ENCODE peak calls at places on chromosomes 1 and 21, in five cellular contexts. U is AG10803, V is uterus, Q is cardiac fibroblast, O is tibial artery. C is an unnamed sample.

GRCh38 chr1:94254073-94254810 is 16.9 kb upstream of the ARHGAP29 start:
- DNase-seq in U (peak), V (no peak), Q (no peak), O (no peak), C (peak)

GRCh38 chr1:158246650-158247049 is 7.6 kb upstream of the CD1A start:
- DNase-seq in U (no peak), V (no peak), Q (peak), O (no peak), C (peak)

GRCh38 chr1:206455681-206456344 is 14.5 kb upstream of the IKBKE start:
- DNase-seq in U (peak), V (no peak), Q (no peak), O (peak), C (no peak)

GRCh38 chr1:91836307-91837056 is 49.5 kb downstream of the TGFBR3 start:
- DNase-seq in U (no peak), V (no peak), Q (no peak), O (no peak), C (no peak)

GRCh38 chr1:18628511-18628910 is 2.1 kb upstream of the PAX7 start:
- DNase-seq in U (no peak), V (no peak), Q (no peak), O (no peak), C (no peak)

GRCh38 chr1:37718901-37719571 is 26.7 kb downstream of the CDCA8 start:
- DNase-seq in U (no peak), V (no peak), Q (no peak), O (peak), C (no peak)

GRCh38 chr1:109910963-109911798 is 532 bp downstream of the CSF1 start:
- DNase-seq in U (no peak), V (no peak), Q (no peak), O (peak), C (no peak)

GRCh38 chr1:196063307-196063706 is 544.9 kb downstream of the KCNT2 start:
- DNase-seq in U (peak), V (no peak), Q (no peak), O (no peak), C (peak)

GRCh38 chr1:46603481-46603857 is 599 bp downstream of the MKNK1 start:
- DNase-seq in U (no peak), V (no peak), Q (no peak), O (no peak), C (no peak)

GRCh38 chr21:28615276-28615675 is 377.4 kb downstream of the LTN1 start:
- DNase-seq in U (peak), V (no peak), Q (peak), O (no peak), C (peak)

GRCh38 chr1:9705337-9706098 is 54.0 kb downstream of the PIK3CD start:
- DNase-seq in U (peak), V (no peak), Q (no peak), O (no peak), C (peak)

GRCh38 chr1:192263436-192263835 is 53.4 kb upstream of the RGS21 start:
- DNase-seq in U (peak), V (no peak), Q (peak), O (no peak), C (peak)

GRCh38 chr1:152048641-152048970 is 11.8 kb upstream of the S100A11 start:
- DNase-seq in U (no peak), V (no peak), Q (no peak), O (no peak), C (no peak)

GRCh38 chr1:3320246-3321152 is 134.0 kb upstream of the ARHGEF16 start:
- DNase-seq in U (no peak), V (no peak), Q (no peak), O (no peak), C (no peak)

GRCh38 chr1:226064168-226064815 is 1.8 kb downstream of the H3-3A start:
- DNase-seq in U (no peak), V (no peak), Q (peak), O (no peak), C (peak)

GRCh38 chr1:99764909-99765308 is 1.5 kb downstream of the FRRS1 start:
- DNase-seq in U (no peak), V (no peak), Q (no peak), O (no peak), C (no peak)

GRCh38 chr1:99764439-99764838 is 2.0 kb downstream of the FRRS1 start:
- DNase-seq in U (no peak), V (no peak), Q (no peak), O (no peak), C (no peak)

GRCh38 chr1:99767996-99768524 is 1.6 kb upstream of the FRRS1 start:
- DNase-seq in U (no peak), V (no peak), Q (peak), O (no peak), C (peak)

GRCh38 chr1:99766378-99766800 is at the start of gene FRRS1:
- DNase-seq in U (peak), V (peak), Q (peak), O (peak), C (peak)

DNA sequence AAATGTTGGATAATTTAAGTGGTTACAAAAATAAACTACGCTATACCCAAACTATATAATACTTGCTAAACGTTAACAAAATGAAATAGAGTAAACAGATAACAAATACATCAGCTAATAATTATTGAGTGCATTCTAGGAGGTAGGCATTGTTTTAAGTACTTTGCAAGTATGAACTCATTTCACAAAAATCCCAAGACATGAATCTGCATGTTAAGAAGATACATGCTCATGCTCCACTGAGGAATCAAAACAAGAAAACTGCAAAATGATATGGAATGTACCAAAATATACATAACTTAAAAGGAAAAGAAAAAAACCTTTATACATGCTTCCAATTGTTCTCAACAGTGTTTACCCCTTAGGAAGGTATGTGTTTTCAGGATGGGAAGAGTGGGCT is 2.5 kb downstream of the FRRS1 start:
- DNase-seq in U (peak), V (no peak), Q (no peak), O (no peak), C (peak)
- H3K4me3 ChIP-seq in U (no peak), V (no peak), Q (no peak), O (no peak), C (no peak)

DNA sequence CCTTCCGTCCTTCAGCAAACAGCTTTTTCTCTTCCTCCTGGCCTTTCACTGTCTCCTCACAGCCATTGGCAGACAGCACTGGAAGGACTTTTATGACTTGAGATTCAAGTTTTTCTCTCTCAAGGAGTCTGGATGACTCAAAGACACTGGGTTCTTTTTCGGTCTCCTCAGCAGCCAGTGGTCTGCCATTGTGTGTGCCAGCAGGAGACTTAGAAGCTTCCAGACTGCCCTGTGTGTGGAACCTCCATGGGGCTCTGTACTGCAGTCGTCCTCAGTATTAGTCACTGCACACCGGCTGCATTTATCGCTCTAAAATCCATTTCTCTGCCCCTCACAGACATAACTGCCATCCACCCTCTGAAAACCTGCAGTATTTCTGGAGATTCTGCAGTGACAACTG is 30.5 kb downstream of the NTNG1 start:
- DNase-seq in U (no peak), V (no peak), Q (no peak), O (no peak), C (no peak)
- TF ChIP-seq CTCF in U (no peak), V (no peak), Q (no peak), O (no peak), C (no peak)

DNA sequence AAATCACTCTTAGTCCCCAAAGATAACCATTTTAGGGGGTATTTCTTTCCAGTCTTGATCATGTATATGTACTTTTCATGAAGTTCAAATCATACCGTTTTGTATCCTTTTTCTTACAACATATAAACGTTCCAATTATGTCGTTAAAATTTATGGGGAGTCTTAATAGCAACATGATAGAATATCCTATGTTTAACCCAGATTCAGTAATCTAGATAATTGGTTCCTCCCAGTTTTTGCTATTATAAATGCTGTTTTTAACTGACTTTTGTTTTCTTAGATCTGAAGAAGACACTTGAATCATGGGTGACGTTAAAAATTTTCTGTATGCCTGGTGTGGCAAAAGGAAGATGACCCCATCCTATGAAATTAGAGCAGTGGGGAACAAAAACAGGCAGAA is 3.1 kb downstream of the DHX9 start:
- DNase-seq in U (no peak), V (no peak), Q (no peak), O (no peak), C (no peak)
- H3K4me3 ChIP-seq in U (no peak), V (no peak), Q (no peak), O (no peak), C (no peak)

GRCh38 chr1:68046423-68046822 is 4.0 kb downstream of the DIRAS3 start:
- DNase-seq in U (no peak), V (no peak), Q (no peak), O (no peak), C (no peak)
- TF ChIP-seq CTCF in U (no peak), V (no peak), Q (no peak), O (no peak), C (no peak)

DNA sequence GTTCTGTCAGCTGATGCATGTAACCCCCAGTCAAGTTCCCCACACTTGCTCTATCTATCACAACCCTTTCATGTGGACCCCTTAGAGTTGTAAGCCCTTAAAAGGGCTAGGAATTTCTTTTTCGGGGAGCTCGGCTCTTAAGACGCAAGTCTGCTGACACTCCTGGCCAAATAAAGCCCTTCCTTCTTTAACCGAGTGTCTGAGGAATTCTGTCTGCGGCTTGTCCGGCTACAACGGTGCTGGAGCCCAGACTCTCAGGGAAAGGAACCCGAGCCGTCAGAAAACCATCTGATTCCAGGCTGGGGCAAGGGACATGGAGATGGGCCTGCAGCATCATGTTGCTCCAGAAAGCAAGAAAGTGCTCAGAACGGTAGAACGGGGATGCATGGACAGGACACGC is 12.2 kb downstream of the ITGB2 start:
- DNase-seq in U (no peak), V (no peak), Q (peak), O (no peak), C (no peak)
- H3K4me3 ChIP-seq in U (no peak), V (no peak), Q (no peak), O (peak), C (no peak)

C was measured in fibroblast of pulmonary artery.